ENCODE peak calls at places on chromosomes 7 and 10, in eight cellular contexts. K is C1 segment of cervical spinal cord; V is PC-3; F is activated CD4-positive, alpha-beta T cell treated with anti-CD3 and anti-CD28 coated beads for 1 hour; I is AML-193; M is GM03348; Z is SK-N-MC; E is NCI-H146. W is an unnamed sample.

GRCh38 chr7:156194813-156195212 is 382.6 kb upstream of the SHH start:
- DNase-seq in K (no peak), V (no peak), F (no peak), I (no peak), M (no peak), Z (no peak), E (no peak), W (no peak)

GRCh38 chr10:97349752-97350117 is 15.2 kb upstream of the FRAT2 start:
- DNase-seq in K (no peak), V (no peak), F (no peak), I (no peak), M (no peak), Z (no peak), E (no peak), W (no peak)

GRCh38 chr10:22133640-22134624 is 83.9 kb downstream of the EBLN1 start:
- DNase-seq in K (no peak), V (no peak), F (no peak), I (peak; percentile 82), M (no peak), Z (no peak), E (no peak), W (no peak)

GRCh38 chr7:116836080-116836479 is 26.3 kb upstream of the CAPZA2 start:
- DNase-seq in K (no peak), V (no peak), F (no peak), I (no peak), M (no peak), Z (no peak), E (no peak), W (no peak)

GRCh38 chr7:24576171-24577052 is 3.2 kb downstream of the PALS2 start:
- DNase-seq in K (no peak), V (peak; percentile 75), F (no peak), I (peak; percentile 21), M (peak; percentile 68), Z (peak; percentile 40), E (peak; percentile 62), W (peak; percentile 29)

GRCh38 chr10:120420421-120420820 is 36.6 kb upstream of the PLPP4 start:
- DNase-seq in K (no peak), V (no peak), F (no peak), I (no peak), M (no peak), Z (no peak), E (no peak), W (no peak)

GRCh38 chr10:101441539-101442455 is 87.8 kb downstream of the BTRC start:
- DNase-seq in K (no peak), V (peak; percentile 63), F (no peak), I (peak; percentile 77), M (peak; percentile 71), Z (peak; percentile 45), E (peak; percentile 65), W (peak; percentile 48)

GRCh38 chr7:7732566-7733290 is 14.3 kb upstream of the RPA3 start:
- DNase-seq in K (no peak), V (peak; percentile 42), F (no peak), I (no peak), M (peak; percentile 60), Z (no peak), E (no peak), W (no peak)

GRCh38 chr7:129212126-129212525 is 12.7 kb upstream of the AHCYL2 start:
- DNase-seq in K (no peak), V (no peak), F (no peak), I (no peak), M (no peak), Z (no peak), E (no peak), W (no peak)

GRCh38 chr10:71396084-71396713 is 521 bp upstream of the CDH23 start:
- DNase-seq in K (no peak), V (no peak), F (peak; percentile 15), I (peak; percentile 26), M (no peak), Z (no peak), E (peak; percentile 81), W (no peak)

GRCh38 chr10:119483001-119483400 is 59.5 kb downstream of the RGS10 start:
- DNase-seq in K (no peak), V (no peak), F (no peak), I (no peak), M (no peak), Z (no peak), E (no peak), W (no peak)

GRCh38 chr7:13742126-13742525 is 247.3 kb downstream of the ETV1 start:
- DNase-seq in K (no peak), V (peak; percentile 90), F (no peak), I (no peak), M (peak; percentile 71), Z (no peak), E (no peak), W (no peak)

GRCh38 chr10:11192304-11193018 is 174.8 kb downstream of the CELF2 start:
- DNase-seq in K (no peak), V (no peak), F (no peak), I (no peak), M (no peak), Z (no peak), E (no peak), W (no peak)

GRCh38 chr10:123795846-123796590 is 95.6 kb downstream of the CPXM2 start:
- DNase-seq in K (no peak), V (no peak), F (no peak), I (no peak), M (no peak), Z (no peak), E (no peak), W (no peak)

GRCh38 chr7:159025161-159025779 is 119.4 kb downstream of the VIPR2 start:
- DNase-seq in K (no peak), V (no peak), F (no peak), I (no peak), M (no peak), Z (no peak), E (no peak), W (no peak)

GRCh38 chr10:77328272-77328816 is 309.3 kb downstream of the KCNMA1 start:
- DNase-seq in K (no peak), V (peak; percentile 88), F (no peak), I (peak; percentile 0), M (peak; percentile 38), Z (no peak), E (no peak), W (peak; percentile 56)